ENCODE peak calls at places on chromosomes 1 and 21, in four cellular contexts. V is spleen, I is right lobe of liver, U is body of pancreas. Q is an unnamed sample.

GRCh38 chr21:37751268-37751975 is 164.8 kb downstream of the KCNJ6 start:
- DNase-seq in V (no peak), I (no peak), U (no peak), Q (no peak)

GRCh38 chr1:21868482-21868881 is 56.4 kb downstream of the LDLRAD2 start:
- DNase-seq in V (no peak), I (no peak), U (no peak), Q (no peak)

GRCh38 chr1:25795955-25796806 is 3.8 kb upstream of the SELENON start:
- DNase-seq in V (no peak), I (no peak), U (peak; percentile 86), Q (no peak)

GRCh38 chr1:26064591-26064990 is 2.8 kb downstream of the TRIM63 start:
- DNase-seq in V (no peak), I (no peak), U (peak; percentile 27), Q (no peak)

GRCh38 chr1:65425697-65426096 is 5.2 kb downstream of the LEPR start:
- DNase-seq in V (no peak), I (no peak), U (no peak), Q (no peak)

GRCh38 chr1:36523230-36523495 is 40.5 kb upstream of the CSF3R start:
- DNase-seq in V (no peak), I (no peak), U (no peak), Q (no peak)

GRCh38 chr1:98420376-98421097 is 241.0 kb upstream of the SNX7 start:
- DNase-seq in V (no peak), I (no peak), U (no peak), Q (no peak)

GRCh38 chr1:198929961-198930599 is 291.2 kb downstream of the PTPRC start:
- DNase-seq in V (no peak), I (no peak), U (no peak), Q (no peak)

GRCh38 chr1:28955930-28956552 is 41.7 kb downstream of the EPB41 start:
- DNase-seq in V (no peak), I (no peak), U (no peak), Q (no peak)

GRCh38 chr1:59292557-59292956 is 4.3 kb upstream of the FGGY start:
- DNase-seq in V (no peak), I (peak; percentile 62), U (peak; percentile 22), Q (no peak)

GRCh38 chr1:195591917-195592672 is 1016.1 kb downstream of the KCNT2 start:
- DNase-seq in V (no peak), I (no peak), U (no peak), Q (no peak)
- H3K4me3 ChIP-seq in V (no peak overlapping the region), I (no peak overlapping the region), U (no peak overlapping the region), Q (no peak overlapping the region)

GRCh38 chr1:237393632-237394031 is 351.6 kb downstream of the RYR2 start:
- DNase-seq in V (no peak), I (no peak), U (no peak), Q (no peak)
- TF ChIP-seq POLR2A in V (no peak), I (no peak), U (no peak), Q (no peak)

DNA sequence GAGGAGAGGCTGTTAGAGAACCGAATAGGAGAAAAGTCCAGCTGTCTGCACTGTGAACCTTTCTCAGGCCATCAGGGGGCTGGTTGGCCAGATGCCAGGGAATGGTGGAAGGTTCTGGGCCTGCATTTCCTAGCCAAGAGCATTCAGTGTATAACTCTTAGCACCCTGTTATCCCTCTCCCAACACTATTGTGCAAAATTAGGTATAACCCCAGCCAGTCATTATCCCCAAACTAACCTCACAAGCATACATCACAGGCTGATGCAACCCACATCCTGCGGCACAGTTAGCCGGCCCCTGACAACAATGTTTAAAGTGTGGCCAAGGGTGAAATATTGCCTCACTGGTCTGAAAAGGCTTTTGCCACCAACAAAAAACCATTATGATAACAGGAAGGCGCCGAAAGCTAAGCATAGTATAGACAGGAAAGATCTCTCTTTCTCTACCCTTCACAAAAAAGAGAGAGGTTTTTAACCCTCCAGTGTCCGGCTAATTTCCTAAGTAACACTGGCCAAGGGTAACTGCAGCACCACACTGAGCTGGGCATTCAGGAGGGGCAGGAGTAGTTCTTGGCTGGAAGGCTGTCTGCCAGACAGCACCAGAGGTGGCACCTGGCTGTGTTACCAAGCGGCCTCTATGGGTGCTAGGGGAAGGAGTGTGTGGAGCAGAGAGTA is 77.3 kb upstream of the BCAR3 start:
- DNase-seq in V (peak; percentile 70), I (peak; percentile 72), U (no peak), Q (no peak)
- H3K4me3 ChIP-seq in V (no peak overlapping the region), I (no peak overlapping the region), U (no peak overlapping the region), Q (no peak overlapping the region)

DNA sequence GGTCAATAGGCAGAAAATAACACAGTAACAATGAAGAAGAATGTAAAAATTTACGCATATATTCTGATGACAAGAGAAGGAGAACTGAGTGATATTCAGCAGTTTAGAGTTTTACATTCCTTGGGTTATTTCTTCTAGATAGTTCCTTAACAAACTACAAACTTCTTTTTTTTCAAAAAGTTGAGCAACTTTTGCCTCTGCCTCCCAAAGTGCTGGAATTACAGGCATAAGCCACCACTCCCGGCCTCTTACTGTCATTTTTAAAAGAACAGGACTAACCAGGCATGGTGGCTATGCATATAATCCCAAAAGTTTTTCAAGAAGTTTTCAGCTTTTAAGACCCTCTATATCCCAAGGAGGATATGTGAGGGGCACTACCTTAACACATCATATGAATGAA is 32.9 kb downstream of the ARNT start:
- DNase-seq in V (no peak), I (no peak), U (no peak), Q (no peak)
- TF ChIP-seq POLR2A in V (no peak), I (no peak), U (no peak), Q (no peak)

Q was measured in ovary.